ENCODE peak calls at places on chromosomes 3 and 15, in four cellular contexts. G is neuronal stem cell, B is MM.1S, U is left ventricle myocardium inferior. E is an unnamed sample.
A peak's percentile ranks its signal among the peaks of the same experiment; 100 is the strongest.

GRCh38 chr15:66401130-66402021 is 14.7 kb downstream of the MAP2K1 start:
- DNase-seq in G (no peak), B (no peak), U (no peak), E (no peak)

GRCh38 chr3:125382323-125382722 is 7.2 kb upstream of the ZNF148 start:
- DNase-seq in G (no peak), B (no peak), U (no peak), E (no peak)

GRCh38 chr15:92614301-92614700 is 41.3 kb downstream of the FAM174B start:
- DNase-seq in G (no peak), B (no peak), U (no peak), E (no peak)

GRCh38 chr3:45317710-45318109 is 70.7 kb upstream of the LARS2 start:
- DNase-seq in G (no peak), B (no peak), U (no peak), E (no peak)

GRCh38 chr15:35546581-35547381 is 816 bp upstream of the DPH6 start:
- DNase-seq in G (no peak), B (no peak), U (no peak), E (no peak)

GRCh38 chr15:69578792-69579587 is 126.4 kb downstream of the RPLP1 start:
- DNase-seq in G (no peak), B (no peak), U (no peak), E (peak; percentile 88)

GRCh38 chr3:12470111-12470510 is 14.2 kb upstream of the TSEN2 start:
- DNase-seq in G (no peak), B (no peak), U (no peak), E (no peak)

GRCh38 chr3:101484805-101485620 is 28.0 kb downstream of the SENP7 start:
- DNase-seq in G (no peak), B (no peak), U (no peak), E (no peak)

GRCh38 chr15:63322541-63322940 is 45.1 kb downstream of the APH1B start:
- DNase-seq in G (no peak), B (no peak), U (peak; percentile 45), E (no peak)

GRCh38 chr15:72203507-72203837 is 5.9 kb upstream of the GRAMD2A start:
- DNase-seq in G (no peak), B (no peak), U (peak; percentile 77), E (no peak)

GRCh38 chr3:67468511-67468910 is 185.9 kb downstream of the SUCLG2 start:
- DNase-seq in G (no peak), B (no peak), U (no peak), E (no peak)

GRCh38 chr3:167649731-167650130 is 4.0 kb downstream of the WDR49 start:
- DNase-seq in G (no peak), B (no peak), U (no peak), E (no peak)

GRCh38 chr3:174355505-174355904 is 503.6 kb upstream of the NAALADL2 start:
- DNase-seq in G (peak; percentile 21), B (peak; percentile 54), U (no peak), E (no peak)

DNA sequence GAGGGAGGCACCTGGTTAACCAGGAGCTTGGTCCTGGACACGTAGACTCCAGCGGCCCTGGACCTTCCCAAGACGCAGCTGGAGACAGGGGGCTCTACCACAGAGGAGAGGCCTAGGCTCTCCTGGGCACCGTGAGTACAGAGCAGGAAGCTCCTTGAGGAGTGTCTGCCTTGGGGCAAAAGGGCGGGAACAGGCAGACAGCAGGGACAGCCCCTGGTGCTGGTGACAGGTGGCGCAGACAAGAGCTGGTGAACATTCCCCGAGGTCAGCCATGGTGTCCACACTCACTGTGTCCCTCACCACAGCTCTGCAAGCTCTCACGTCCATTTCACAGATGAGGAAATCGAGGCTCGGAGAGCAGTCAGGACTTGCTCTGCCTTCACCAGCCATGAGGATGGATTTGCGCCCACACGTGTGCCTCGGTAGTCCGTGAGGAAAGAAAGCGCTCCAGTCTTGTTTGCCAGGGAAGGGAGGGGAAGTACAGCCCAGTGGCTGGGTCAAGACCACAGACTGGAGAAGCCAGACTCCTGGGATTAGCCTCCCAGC is 2.6 kb upstream of the PLXNA1 start:
- DNase-seq in G (no peak), B (no peak), U (no peak), E (no peak)
- H3K27ac ChIP-seq in G (no peak overlapping the region), B (no peak overlapping the region), U (no peak overlapping the region), E (no peak overlapping the region)

GRCh38 chr15:83379574-83379973 is 67.6 kb upstream of the SH3GL3 start:
- DNase-seq in G (no peak), B (no peak), U (no peak), E (no peak)
- H3K4me3 ChIP-seq in G (no peak overlapping the region), B (no peak overlapping the region), U (peak overlapping the region; percentile 29), E (no peak overlapping the region)

GRCh38 chr3:87694678-87695077 is 364.1 kb downstream of the CGGBP1 start:
- DNase-seq in G (no peak), B (no peak), U (no peak), E (no peak)

GRCh38 chr3:87691109-87691508 is 367.7 kb downstream of the CGGBP1 start:
- DNase-seq in G (no peak), B (no peak), U (no peak), E (no peak)

GRCh38 chr3:87696276-87697013 is 362.4 kb downstream of the CGGBP1 start:
- DNase-seq in G (no peak), B (no peak), U (no peak), E (no peak)
- H3K9me3 ChIP-seq in G (no peaks in the 10 kb centered on the region), B (no peaks in the 10 kb centered on the region), U (no peaks in the 10 kb centered on the region), E (no peaks in the 10 kb centered on the region)

GRCh38 chr15:84818221-84819131 is 1.3 kb downstream of the ALPK3 start:
- DNase-seq in G (peak; percentile 31), B (no peak), U (no peak), E (peak; percentile 56)
- H3K27ac ChIP-seq in G (no peak overlapping the region), B (no peak overlapping the region), U (peak overlapping the region; percentile 95), E (peak overlapping the region; percentile 81)

GRCh38 chr15:76012021-76012551 is at the start of gene NRG4:
- DNase-seq in G (no peak), B (no peak), U (no peak), E (no peak)

GRCh38 chr15:76006136-76006778 is 6.0 kb downstream of the NRG4 start:
- DNase-seq in G (no peak), B (no peak), U (no peak), E (no peak)

DNA sequence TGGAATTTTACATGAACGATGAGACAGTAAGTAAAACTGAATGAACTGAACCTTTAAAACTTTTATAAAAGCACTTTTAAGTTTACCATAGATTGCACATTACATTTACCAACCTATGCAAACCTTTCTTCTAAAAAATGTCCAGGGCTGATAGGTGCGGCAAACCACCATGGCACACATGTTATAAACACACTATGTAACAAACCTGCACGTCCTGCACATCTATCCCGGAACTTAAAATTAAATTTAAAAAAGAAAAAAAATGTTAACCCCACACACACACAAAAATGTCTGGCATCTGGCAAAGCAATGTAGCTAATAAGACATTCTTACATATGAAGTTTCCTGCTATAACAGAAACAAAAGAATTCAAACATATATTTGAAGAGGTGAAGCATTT is 613 bp downstream of the NRG4 start:
- DNase-seq in G (no peak), B (no peak), U (no peak), E (no peak)
- H3K4me3 ChIP-seq in G (no peak overlapping the region), B (no peak overlapping the region), U (no peak overlapping the region), E (no peak overlapping the region)

DNA sequence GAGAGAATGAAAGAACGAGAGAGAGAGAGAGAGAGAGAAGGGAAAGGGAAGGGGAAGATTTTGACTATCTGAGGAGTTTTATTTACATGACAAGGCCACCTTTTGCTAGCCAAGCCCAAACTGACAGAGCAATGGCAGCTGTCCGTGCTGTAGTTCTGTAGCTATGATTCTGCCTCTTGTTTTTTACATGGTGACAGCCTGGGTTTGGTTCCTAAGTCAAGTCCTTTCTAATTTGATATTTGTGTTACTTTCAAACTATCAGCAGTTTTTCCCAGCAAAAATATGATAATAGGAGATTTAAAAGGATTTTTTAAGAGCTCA is 26.3 kb upstream of the MFGE8 start:
- DNase-seq in G (no peak), B (no peak), U (no peak), E (no peak)
- H3K9me3 ChIP-seq in G (no peaks in the 10 kb centered on the region), B (no peaks in the 10 kb centered on the region), U (no peaks in the 10 kb centered on the region), E (no peaks in the 10 kb centered on the region)

GRCh38 chr15:85997618-85998017 is 82.1 kb upstream of the AGBL1 start:
- DNase-seq in G (no peak), B (no peak), U (no peak), E (no peak)

GRCh38 chr15:85992224-85992623 is 87.4 kb upstream of the AGBL1 start:
- DNase-seq in G (no peak), B (no peak), U (no peak), E (no peak)

GRCh38 chr15:85988741-85989140 is 90.9 kb upstream of the AGBL1 start:
- DNase-seq in G (no peak), B (no peak), U (no peak), E (no peak)

DNA sequence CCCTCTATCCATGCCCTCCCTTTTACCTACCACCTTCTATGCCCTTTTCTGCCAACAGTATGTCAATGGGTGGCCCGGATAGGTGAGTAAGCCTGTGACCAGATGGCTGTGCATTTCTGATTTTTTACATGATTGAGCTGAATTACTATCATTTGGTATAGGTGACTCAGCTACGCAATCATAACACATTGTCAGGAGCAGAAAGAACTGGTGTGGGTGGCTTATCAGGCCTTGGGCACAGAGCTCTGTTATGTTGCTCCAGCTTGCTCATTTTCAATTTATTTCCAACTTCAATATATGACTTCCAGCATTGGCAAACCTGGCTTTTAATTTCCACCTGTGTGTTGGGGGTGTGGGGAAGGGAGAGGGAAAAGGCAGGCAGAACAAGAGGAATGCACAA is 86.6 kb upstream of the AGBL1 start:
- DNase-seq in G (no peak), B (no peak), U (no peak), E (no peak)
- H3K27ac ChIP-seq in G (no peak overlapping the region), B (no peak overlapping the region), U (no peak overlapping the region), E (no peak overlapping the region)

DNA sequence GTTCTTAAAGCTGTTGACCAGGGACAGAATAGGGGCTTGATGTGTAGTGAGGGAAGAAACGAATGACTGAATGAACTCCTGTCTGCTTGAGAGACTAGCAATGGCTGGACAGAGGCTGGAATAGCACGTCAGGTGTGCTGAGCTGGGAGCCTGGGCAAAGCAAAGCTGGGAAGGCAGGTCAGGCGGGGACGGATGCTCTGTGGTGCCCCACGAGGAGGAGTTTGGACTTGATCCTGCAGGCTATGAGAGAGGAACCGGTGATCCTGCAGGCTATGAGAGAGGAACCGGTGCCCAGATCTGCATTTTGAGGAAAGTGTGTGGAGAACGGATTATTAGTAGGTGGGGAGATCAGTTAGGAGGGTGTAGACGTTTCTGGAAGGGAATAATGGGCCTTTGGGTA is 31.3 kb upstream of the PSTPIP1 start:
- DNase-seq in G (no peak), B (no peak), U (no peak), E (no peak)
- H3K4me3 ChIP-seq in G (no peak overlapping the region), B (no peak overlapping the region), U (no peak overlapping the region), E (no peak overlapping the region)

DNA sequence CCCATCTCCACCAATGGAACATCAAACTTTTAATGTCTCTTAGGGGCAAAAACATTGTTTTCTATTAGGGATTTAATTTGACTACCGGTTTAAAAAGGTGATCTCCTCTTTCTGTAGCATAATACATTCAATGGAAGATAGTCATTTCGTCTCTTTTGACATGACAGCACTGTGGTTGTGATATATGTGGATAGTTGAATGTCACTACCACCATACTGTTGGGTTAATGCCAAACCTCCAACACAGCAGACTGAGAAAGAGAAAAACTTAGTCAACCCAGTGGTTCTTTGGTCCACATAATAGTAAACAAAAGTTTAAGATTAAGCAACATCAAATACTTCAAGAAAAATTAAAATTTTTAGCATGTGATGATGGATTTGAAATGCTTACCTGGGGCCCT is 530.4 kb downstream of the AGBL1 start:
- DNase-seq in G (no peak), B (no peak), U (no peak), E (no peak)
- H3K9me3 ChIP-seq in G (no peaks in the 10 kb centered on the region), B (no peaks in the 10 kb centered on the region), U (peaks cover 4% of the 10 kb centered on the region), E (no peaks in the 10 kb centered on the region)